ENCODE peak calls at places on chromosomes 16 and 17, in four cellular contexts. One of them, this sample, is unnamed.

GRCh38 chr17:40561871-40562611 is 3.2 kb downstream of the CCR7 start:
- DNase-seq in fibroblast of lung: no peak
- DNase-seq in EL: no peak
- DNase-seq in erythroblast: peak
- DNase-seq in this sample: peak

GRCh38 chr16:67555795-67556212 is 6.5 kb upstream of the CTCF start:
- DNase-seq in fibroblast of lung: peak
- DNase-seq in EL: peak
- DNase-seq in erythroblast: no peak
- DNase-seq in this sample: no peak

GRCh38 chr17:48023408-48024148 is 14.0 kb downstream of the COPZ2 start:
- DNase-seq in fibroblast of lung: peak
- DNase-seq in EL: peak
- DNase-seq in erythroblast: peak
- DNase-seq in this sample: peak

GRCh38 chr17:78664476-78665384 is 87.5 kb upstream of the DNAH17 start:
- DNase-seq in fibroblast of lung: peak
- DNase-seq in EL: no peak
- DNase-seq in erythroblast: no peak
- DNase-seq in this sample: peak

GRCh38 chr17:31310260-31310659 is 3.6 kb downstream of the EVI2B start:
- DNase-seq in fibroblast of lung: no peak
- DNase-seq in EL: no peak
- DNase-seq in erythroblast: no peak
- DNase-seq in this sample: peak

GRCh38 chr16:86931410-86931941 is 353.1 kb downstream of the FOXL1 start:
- DNase-seq in fibroblast of lung: peak
- DNase-seq in EL: peak
- DNase-seq in erythroblast: no peak
- DNase-seq in this sample: peak

GRCh38 chr16:67773569-67774456 is 32.5 kb downstream of the RANBP10 start:
- DNase-seq in fibroblast of lung: peak
- DNase-seq in EL: no peak
- DNase-seq in erythroblast: no peak
- DNase-seq in this sample: no peak

GRCh38 chr17:65078441-65079160 is 22.1 kb upstream of the GNA13 start:
- DNase-seq in fibroblast of lung: peak
- DNase-seq in EL: peak
- DNase-seq in erythroblast: no peak
- DNase-seq in this sample: no peak

GRCh38 chr17:3957735-3958134 is 6.5 kb downstream of the ATP2A3 start:
- DNase-seq in fibroblast of lung: no peak
- DNase-seq in EL: no peak
- DNase-seq in erythroblast: no peak
- DNase-seq in this sample: no peak

GRCh38 chr16:4624827-4625616 is 396 bp downstream of the MGRN1 start:
- DNase-seq in fibroblast of lung: peak
- DNase-seq in EL: peak
- DNase-seq in erythroblast: peak
- DNase-seq in this sample: peak